ENCODE peak calls at places on chromosome 15, in six cellular contexts. B, Z, W, U, O and F are unnamed samples.

GRCh38 chr15:39691229-39691628 is 91.4 kb downstream of the FSIP1 start:
- DNase-seq in W (no peak), Z (no peak), B (no peak), O (peak), U (no peak), F (no peak)

GRCh38 chr15:42151736-42152135 is 4.7 kb downstream of the PLA2G4F start:
- DNase-seq in O (no peak), Z (no peak), U (no peak), W (peak), B (no peak), F (peak)

GRCh38 chr15:83092309-83092976 is 15.0 kb upstream of the TM6SF1 start:
- DNase-seq in B (no peak), W (peak), Z (no peak), U (no peak), O (peak), F (no peak)

GRCh38 chr15:87896926-87897325 is 359.6 kb downstream of the NTRK3 start:
- DNase-seq in U (no peak), B (no peak), O (peak), Z (no peak), W (no peak), F (no peak)

GRCh38 chr15:48103647-48104046 is 17.1 kb upstream of the SLC24A5 start:
- DNase-seq in W (no peak), O (no peak), B (no peak), Z (no peak), U (no peak), F (no peak)

GRCh38 chr15:58521293-58521991 is 89.7 kb downstream of the LIPC start:
- DNase-seq in B (peak), Z (peak), U (no peak), O (no peak), W (no peak), F (peak)

GRCh38 chr15:68145706-68146105 is 59.4 kb downstream of the CALML4 start:
- DNase-seq in U (no peak), B (no peak), O (no peak), Z (no peak), W (no peak), F (no peak)

GRCh38 chr15:51912528-51912927 is 59.0 kb downstream of the LEO1 start:
- DNase-seq in W (no peak), O (no peak), U (no peak), B (no peak), Z (no peak), F (no peak)

GRCh38 chr15:66895794-66896453 is 169.5 kb upstream of the SMAD3 start:
- DNase-seq in B (no peak), U (no peak), Z (no peak), W (peak), O (no peak), F (peak)

GRCh38 chr15:40489274-40490175 is 18.7 kb downstream of the CHST14 start:
- DNase-seq in W (no peak), U (no peak), Z (no peak), O (no peak), B (no peak), F (no peak)

GRCh38 chr15:96347181-96348111 is 16.9 kb downstream of the NR2F2 start:
- DNase-seq in O (no peak), Z (no peak), B (no peak), U (peak), W (peak), F (peak)

GRCh38 chr15:101501703-101502373 is 12.3 kb upstream of the PCSK6 start:
- DNase-seq in W (no peak), O (peak), Z (no peak), U (no peak), B (no peak), F (peak)

GRCh38 chr15:55703873-55704285 is 39.1 kb downstream of the PRTG start:
- DNase-seq in U (no peak), W (no peak), Z (peak), B (no peak), O (no peak), F (no peak)

GRCh38 chr15:40803688-40804087 is 3.2 kb upstream of the ZFYVE19 start:
- DNase-seq in Z (no peak), W (no peak), U (no peak), B (no peak), O (no peak), F (no peak)

GRCh38 chr15:20356444-20357138 is 185.0 kb downstream of the GOLGA6L6 start:
- DNase-seq in U (peak), B (no peak), W (peak), O (no peak), Z (no peak), F (peak)

GRCh38 chr15:38588672-38589071 is 24.1 kb upstream of the RASGRP1 start:
- DNase-seq in W (no peak), Z (no peak), B (no peak), U (no peak), O (no peak), F (no peak)

GRCh38 chr15:93072440-93073394 is 16.3 kb downstream of the RGMA start:
- DNase-seq in O (peak), W (peak), B (peak), Z (peak), U (peak), F (peak)

GRCh38 chr15:29818141-29818540 is 4.1 kb downstream of the TJP1 start:
- DNase-seq in W (no peak), O (no peak), U (no peak), Z (no peak), B (no peak), F (no peak)

GRCh38 chr15:38217181-38217580 is 35.5 kb upstream of the SPRED1 start:
- DNase-seq in U (no peak), B (no peak), W (no peak), Z (peak), O (no peak), F (no peak)

GRCh38 chr15:57503051-57503702 is 88.5 kb upstream of the MYZAP start:
- DNase-seq in U (no peak), W (no peak), B (no peak), O (no peak), Z (no peak), F (no peak)

GRCh38 chr15:99031681-99032080 is 24.1 kb upstream of the PGPEP1L start:
- DNase-seq in O (no peak), U (no peak), W (no peak), Z (no peak), B (no peak), F (no peak)

GRCh38 chr15:80893777-80894176 is 95.8 kb downstream of the MESD start:
- DNase-seq in O (no peak), U (no peak), W (no peak), Z (no peak), B (peak), F (no peak)

GRCh38 chr15:40809051-40809450 is 1.8 kb upstream of the DNAJC17 start:
- DNase-seq in U (no peak), B (no peak), Z (no peak), W (no peak), O (no peak), F (no peak)

GRCh38 chr15:74397239-74398068 is 30.0 kb upstream of the CYP11A1 start:
- DNase-seq in U (no peak), O (no peak), B (no peak), Z (no peak), W (no peak), F (no peak)

GRCh38 chr15:62469874-62470688 is 305.0 kb upstream of the C2CD4B start:
- DNase-seq in B (peak), W (peak), Z (peak), U (peak), O (no peak), F (no peak)

GRCh38 chr15:41154412-41154811 is 38.3 kb upstream of the INO80 start:
- DNase-seq in W (no peak), B (no peak), O (no peak), Z (no peak), U (no peak), F (no peak)